ENCODE peak calls at places on chromosomes 16 and 17, in seven cellular contexts. P is CD8-positive, alpha-beta T cell; K is ascending aorta; S is cardiac muscle cell; W is dorsolateral prefrontal cortex; Q is ovary; Y is sigmoid colon. T is an unnamed sample.

GRCh38 chr16:28597692-28598261 is 927 bp upstream of the SULT1A2 start:
- DNase-seq in S (no peak), K (no peak), P (no peak), W (no peak), Q (no peak), Y (no peak), T (no peak)

GRCh38 chr16:77359065-77359502 is 75.8 kb downstream of the ADAMTS18 start:
- DNase-seq in Y (no peak), K (no peak), Q (no peak), P (no peak), W (no peak), S (peak; percentile 16), T (no peak)

GRCh38 chr16:11310997-11311561 is 29.9 kb upstream of the PRM1 start:
- DNase-seq in S (no peak), Q (no peak), P (no peak), Y (no peak), K (no peak), W (no peak), T (no peak)

GRCh38 chr16:57628008-57628781 is at the start of gene ADGRG1:
- DNase-seq in Y (peak; percentile 81), K (peak; percentile 85), Q (peak; percentile 67), W (no peak), S (peak; percentile 97), P (no peak), T (peak; percentile 84)

GRCh38 chr16:64416232-64417010 is 705.4 kb downstream of the CDH11 start:
- DNase-seq in W (no peak), Y (no peak), K (no peak), S (peak; percentile 52), P (no peak), Q (no peak), T (no peak)

GRCh38 chr16:54632322-54632721 is 298.3 kb upstream of the IRX5 start:
- DNase-seq in P (no peak), S (no peak), Y (no peak), Q (no peak), K (no peak), W (no peak), T (no peak)

GRCh38 chr16:53369921-53370320 is 64.3 kb upstream of the RBL2 start:
- DNase-seq in Y (no peak), S (peak; percentile 34), Q (no peak), W (no peak), P (no peak), K (no peak), T (no peak)

GRCh38 chr17:41687828-41688640 is 651 bp upstream of the EIF1 start:
- DNase-seq in W (peak; percentile 43), Q (peak; percentile 69), P (peak; percentile 59), Y (peak; percentile 81), K (no peak), S (peak; percentile 44), T (no peak)

GRCh38 chr16:89505204-89506112 is 2.7 kb upstream of the SPG7 start:
- DNase-seq in S (peak; percentile 94), Q (peak; percentile 88), W (no peak), K (peak; percentile 93), P (peak; percentile 77), Y (peak; percentile 91), T (peak; percentile 80)

GRCh38 chr17:67421869-67422273 is 44.8 kb downstream of the PITPNC1 start:
- DNase-seq in K (no peak), S (peak; percentile 36), P (peak; percentile 53), W (no peak), Y (no peak), Q (no peak), T (no peak)

GRCh38 chr17:17252149-17252810 is 15.3 kb upstream of the FLCN start:
- DNase-seq in Q (no peak), P (no peak), Y (no peak), K (peak; percentile 30), S (peak; percentile 16), W (no peak), T (no peak)

GRCh38 chr17:30571921-30572320 is 94.7 kb downstream of the GOSR1 start:
- DNase-seq in Q (no peak), S (no peak), K (peak; percentile 44), W (no peak), P (no peak), Y (no peak), T (no peak)

GRCh38 chr16:11972128-11972527 is 4.4 kb upstream of the SNX29 start:
- DNase-seq in Q (no peak), P (no peak), S (peak; percentile 38), W (no peak), Y (no peak), K (no peak), T (no peak)

GRCh38 chr17:48795444-48796162 is 21.4 kb downstream of the TTLL6 start:
- DNase-seq in W (no peak), Q (no peak), K (no peak), S (peak; percentile 59), Y (no peak), P (no peak), T (no peak)

GRCh38 chr17:59440757-59441458 is 109.5 kb downstream of the YPEL2 start:
- DNase-seq in P (peak; percentile 77), S (peak; percentile 95), Q (peak; percentile 94), Y (peak; percentile 96), W (peak; percentile 91), K (peak; percentile 98), T (peak; percentile 91)
- H3K4me3 ChIP-seq in P (no peak overlapping the region), S (no peak overlapping the region), Q (no peak overlapping the region), Y (no peak overlapping the region), W (peak overlapping the region; percentile 12), K (no peak overlapping the region), T (peak overlapping the region; percentile 25)

GRCh38 chr16:86934581-86935322 is 356.4 kb downstream of the FOXL1 start:
- DNase-seq in W (no peak), Q (no peak), Y (no peak), K (no peak), S (no peak), P (no peak), T (no peak)
- H3K27ac ChIP-seq in W (no peak overlapping the region), Q (no peak overlapping the region), Y (no peak overlapping the region), K (no peak overlapping the region), S (peak overlapping the region; percentile 57), P (no peak overlapping the region), T (no peak overlapping the region)

DNA sequence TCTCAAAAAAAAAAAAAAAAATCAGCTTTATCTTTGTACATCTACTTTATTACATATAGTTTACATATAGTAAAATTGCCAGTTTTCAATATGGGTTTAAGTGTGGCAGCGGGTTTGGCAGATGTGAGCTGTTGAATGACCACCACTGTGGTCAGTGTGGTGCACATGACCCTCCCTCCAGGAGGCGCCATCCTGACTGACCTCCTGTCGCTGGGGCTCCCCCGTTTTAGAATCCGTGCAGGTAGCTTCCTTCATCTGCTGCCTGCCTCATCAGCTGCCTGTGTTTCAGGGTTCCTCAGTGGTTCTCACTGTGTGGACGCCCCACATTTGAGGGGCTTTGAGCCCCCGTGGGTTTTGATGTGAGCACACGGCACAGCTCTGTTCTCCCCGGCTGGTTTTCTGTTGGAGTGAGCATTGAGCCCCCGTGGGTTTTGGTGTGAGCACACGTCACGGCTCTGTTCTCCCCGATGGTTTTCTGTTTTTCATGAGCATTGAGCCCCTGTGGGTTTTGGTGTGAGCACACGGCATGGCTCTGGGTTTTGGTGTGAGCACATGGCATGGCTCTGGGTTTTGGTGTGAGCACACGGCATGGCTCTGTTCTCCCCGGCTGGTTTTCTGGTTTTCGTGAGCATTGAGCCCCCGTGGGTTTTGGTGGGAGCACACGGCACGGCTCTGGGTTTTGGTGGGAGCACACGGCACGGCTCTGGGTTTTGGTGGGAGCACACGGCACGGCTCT is 57.9 kb upstream of the ZNF750 start:
- DNase-seq in P (no peak), K (no peak), Y (no peak), W (no peak), Q (no peak), S (no peak), T (no peak)
- TF ChIP-seq CTCF in P (no peak), K (no peak), Y (no peak), W (no peak), Q (no peak), S (no peak), T (no peak)

DNA sequence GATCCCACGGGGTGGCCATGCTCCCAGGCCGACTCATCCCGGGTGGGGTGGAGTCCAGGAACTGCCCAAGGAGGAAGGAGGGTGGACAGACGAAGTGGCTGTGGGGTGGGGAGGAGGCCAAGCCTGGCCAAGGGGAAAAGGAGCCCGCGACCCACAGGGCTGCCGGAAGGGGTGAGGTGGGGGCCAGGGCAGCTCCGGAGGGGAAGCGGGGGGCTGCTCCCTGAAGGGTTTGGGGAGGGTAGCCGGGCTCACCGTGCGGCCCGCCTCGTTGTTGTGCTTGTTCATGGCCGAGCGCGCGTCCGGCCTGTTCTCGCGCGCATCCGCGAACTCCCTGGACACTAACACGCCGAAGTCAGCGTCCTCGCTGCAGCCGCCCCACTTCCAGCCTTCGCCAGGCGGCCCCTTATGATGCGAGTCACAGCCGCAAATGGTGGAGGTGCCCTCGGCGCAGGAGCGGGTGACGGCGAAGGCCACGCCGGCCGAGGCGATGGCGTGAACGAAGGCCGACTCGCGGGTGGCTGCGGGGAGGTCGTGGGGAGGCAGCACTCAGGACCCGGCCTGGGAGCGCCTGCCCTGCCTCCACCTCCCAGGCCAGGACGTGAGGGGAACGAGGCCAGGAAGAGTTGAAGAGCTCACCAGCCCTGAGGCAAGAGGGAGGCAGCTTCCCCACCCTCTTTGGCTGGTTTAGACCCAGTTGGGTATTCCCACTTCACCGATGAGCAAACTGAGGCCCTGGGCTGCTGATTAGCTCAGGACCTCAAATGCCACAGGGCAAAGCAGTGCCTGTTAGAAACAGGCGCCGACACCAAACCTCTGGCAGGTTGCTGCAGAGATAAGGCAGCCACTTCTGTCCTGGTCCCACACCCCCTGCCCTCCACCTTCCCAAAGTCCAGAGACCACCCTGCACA is 48.7 kb downstream of the WNT3 start:
- DNase-seq in Q (no peak), P (no peak), K (no peak), W (no peak), Y (no peak), S (no peak), T (no peak)
- H3K4me3 ChIP-seq in Q (peak overlapping the region; percentile 18), P (peak overlapping the region; percentile 30), K (peak overlapping the region; percentile 47), W (peak overlapping the region; percentile 34), Y (peak overlapping the region; percentile 33), S (no peak overlapping the region), T (no peak overlapping the region)

GRCh38 chr17:76687278-76688164 is 23.2 kb downstream of the MXRA7 start:
- DNase-seq in Y (peak; percentile 90), Q (peak; percentile 67), S (no peak), W (no peak), K (peak; percentile 83), P (no peak), T (no peak)
- H3K27ac ChIP-seq in Y (peak overlapping the region; percentile 92), Q (peak overlapping the region; percentile 71), S (no peak overlapping the region), W (peak overlapping the region; percentile 52), K (peak overlapping the region; percentile 89), P (no peak overlapping the region), T (peak overlapping the region; percentile 98)

GRCh38 chr17:11797803-11798202 is 199.5 kb downstream of the ZNF18 start:
- DNase-seq in S (no peak), W (no peak), Q (no peak), P (no peak), K (no peak), Y (no peak), T (no peak)
- TF ChIP-seq CTCF in S (no peak), W (no peak), Q (no peak), P (no peak), K (no peak), Y (no peak), T (no peak)

GRCh38 chr16:3652373-3653037 is 2.0 kb upstream of the DNASE1 start:
- DNase-seq in P (no peak), Q (no peak), K (peak; percentile 41), S (no peak), Y (peak; percentile 63), W (no peak), T (peak; percentile 71)
- H3K4me3 ChIP-seq in P (no peak overlapping the region), Q (no peak overlapping the region), K (no peak overlapping the region), S (no peak overlapping the region), Y (no peak overlapping the region), W (no peak overlapping the region), T (no peak overlapping the region)

GRCh38 chr16:85605912-85606841 is 6.9 kb upstream of the GSE1 start:
- DNase-seq in Y (no peak), W (peak; percentile 66), P (no peak), S (no peak), Q (no peak), K (no peak), T (no peak)
- H3K27ac ChIP-seq in Y (peak overlapping the region; percentile 78), W (no peak overlapping the region), P (no peak overlapping the region), S (peak overlapping the region; percentile 76), Q (no peak overlapping the region), K (no peak overlapping the region), T (no peak overlapping the region)